ENCODE peak calls at places on chromosomes 7 and 10, in nine cellular contexts. U, B, J, F, G, P, R, M and C are unnamed samples.

GRCh38 chr10:16527452-16527851 is 5.8 kb upstream of the C1QL3 start:
- DNase-seq in P (no peak), B (no peak), J (no peak), R (no peak), U (no peak), F (no peak), G (no peak), M (no peak), C (no peak)

GRCh38 chr7:130365093-130365492 is 15.2 kb upstream of the CPA1 start:
- DNase-seq in F (no peak), U (no peak), M (no peak), R (no peak), B (no peak), J (no peak), G (no peak), P (no peak), C (no peak)

GRCh38 chr7:31192996-31193395 is 140.9 kb downstream of the ADCYAP1R1 start:
- DNase-seq in G (no peak), P (peak), M (peak), R (no peak), U (peak), F (peak), J (peak), B (no peak), C (peak)

GRCh38 chr7:156640257-156640948 is at the start of gene RNF32:
- DNase-seq in U (peak), M (peak), P (peak), B (peak), R (peak), J (peak), F (peak), G (peak), C (peak)

GRCh38 chr7:23467731-23468720 is 2.3 kb downstream of the IGF2BP3 start:
- DNase-seq in G (peak), F (peak), M (no peak), U (peak), B (no peak), R (no peak), P (no peak), J (peak), C (peak)

GRCh38 chr7:77561354-77561753 is 24.3 kb downstream of the PTPN12 start:
- DNase-seq in U (no peak), F (no peak), G (no peak), B (no peak), P (no peak), M (no peak), R (no peak), J (no peak), C (peak)

GRCh38 chr7:18693401-18693800 is 197.9 kb downstream of the HDAC9 start:
- DNase-seq in G (no peak), B (peak), P (no peak), R (peak), M (no peak), F (peak), J (peak), U (peak), C (no peak)

GRCh38 chr10:50972591-50972990 is 87.2 kb upstream of the A1CF start:
- DNase-seq in R (no peak), F (no peak), M (no peak), P (no peak), U (no peak), J (peak), G (no peak), B (no peak), C (no peak)

GRCh38 chr7:129343099-129343700 is 91.0 kb upstream of the STRIP2 start:
- DNase-seq in M (no peak), F (peak), J (peak), R (no peak), G (peak), B (no peak), P (peak), U (peak), C (peak)

GRCh38 chr7:16492513-16493062 is 27.1 kb upstream of the SOSTDC1 start:
- DNase-seq in P (no peak), R (no peak), B (no peak), G (no peak), U (peak), J (peak), M (no peak), F (no peak), C (no peak)

GRCh38 chr7:107471292-107472070 is 1.6 kb downstream of the GPR22 start:
- DNase-seq in U (no peak), G (no peak), R (no peak), F (no peak), B (no peak), P (no peak), M (no peak), J (no peak), C (no peak)

GRCh38 chr10:21727452-21728168 is 193.6 kb downstream of the MLLT10 start:
- DNase-seq in U (no peak), J (peak), G (no peak), F (peak), R (no peak), M (no peak), P (no peak), B (no peak), C (no peak)

GRCh38 chr7:145539910-145540309 is 576.7 kb upstream of the CNTNAP2 start:
- DNase-seq in G (no peak), B (no peak), J (no peak), R (no peak), F (no peak), M (no peak), P (no peak), U (no peak), C (no peak)

GRCh38 chr7:45973725-45974532 is 52.9 kb upstream of the IGFBP3 start:
- DNase-seq in B (no peak), R (no peak), G (no peak), P (no peak), U (peak), M (no peak), F (no peak), J (no peak), C (peak)

DNA sequence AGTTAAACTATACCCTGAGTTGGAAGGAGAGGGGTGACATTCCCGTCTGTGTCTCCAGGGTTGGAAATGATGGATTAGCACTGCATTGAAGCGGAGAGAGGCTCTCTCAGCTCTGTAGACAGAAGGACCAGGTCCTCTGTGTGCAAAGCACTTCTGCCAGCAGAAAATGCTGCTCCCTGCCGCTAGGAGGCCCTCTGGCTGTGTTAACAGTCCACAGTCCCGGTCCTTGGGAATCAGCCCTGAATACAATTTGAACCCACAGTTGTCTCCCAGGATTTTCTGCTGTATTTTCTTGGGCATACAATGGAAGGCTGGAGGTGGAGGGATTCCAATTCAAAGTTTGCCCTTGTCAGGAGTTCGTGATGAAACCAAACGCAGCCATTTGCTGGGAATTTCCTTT is 205.1 kb downstream of the GLRX3 start:
- DNase-seq in J (peak), U (no peak), F (no peak), R (no peak), G (peak), P (no peak), B (no peak), M (no peak), C (no peak)
- TF ChIP-seq CTCF in J (peak), U (no peak), F (no peak), R (no peak), G (peak), P (no peak), B (no peak), M (peak), C (no peak)

GRCh38 chr10:14173706-14174594 is 156.8 kb downstream of the FRMD4A start:
- DNase-seq in R (no peak), G (no peak), U (peak), J (peak), F (no peak), P (no peak), B (no peak), M (no peak), C (no peak)
- TF ChIP-seq CTCF in R (no peak), G (no peak), U (no peak), J (no peak), F (no peak), P (no peak), B (no peak), M (no peak), C (no peak)

GRCh38 chr10:32954545-32955298 is 3.3 kb downstream of the ITGB1 start:
- DNase-seq in B (no peak), R (no peak), J (no peak), G (no peak), P (no peak), M (no peak), F (no peak), U (no peak), C (no peak)

GRCh38 chr10:32955299-32955772 is 2.7 kb downstream of the ITGB1 start:
- DNase-seq in J (no peak), B (no peak), G (no peak), P (no peak), F (no peak), U (no peak), R (no peak), M (no peak), C (no peak)

GRCh38 chr10:32952541-32953276 is 5.3 kb downstream of the ITGB1 start:
- DNase-seq in G (no peak), F (no peak), R (no peak), B (no peak), M (no peak), P (no peak), U (no peak), J (no peak), C (no peak)

GRCh38 chr10:32953277-32953927 is 4.6 kb downstream of the ITGB1 start:
- DNase-seq in M (no peak), G (no peak), J (no peak), R (no peak), B (no peak), P (no peak), F (no peak), U (no peak), C (no peak)

DNA sequence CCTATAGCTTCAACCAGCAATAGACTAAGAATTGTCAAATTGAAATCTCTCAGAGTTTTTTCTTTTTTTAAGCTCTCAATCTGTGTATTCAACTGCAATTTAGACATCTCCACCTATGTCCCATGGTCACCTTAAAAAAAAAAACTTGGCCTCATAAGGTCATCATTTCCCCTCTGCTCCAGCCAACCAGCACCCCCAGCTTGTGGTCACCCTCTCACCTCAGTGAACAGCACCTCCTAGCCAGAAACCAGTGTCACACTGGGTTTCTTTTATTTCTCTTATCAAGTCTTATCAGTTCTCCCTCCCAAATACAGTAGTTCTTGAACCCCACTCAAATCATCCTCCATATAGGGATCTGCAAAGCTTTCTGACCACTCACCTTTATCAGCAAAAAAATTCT is 4.0 kb downstream of the ITGB1 start:
- DNase-seq in M (no peak), J (no peak), U (no peak), P (no peak), F (no peak), R (no peak), G (no peak), B (no peak), C (peak)
- TF ChIP-seq CTCF in M (no peak), J (no peak), U (no peak), P (peak), F (no peak), R (no peak), G (peak), B (no peak), C (peak)

DNA sequence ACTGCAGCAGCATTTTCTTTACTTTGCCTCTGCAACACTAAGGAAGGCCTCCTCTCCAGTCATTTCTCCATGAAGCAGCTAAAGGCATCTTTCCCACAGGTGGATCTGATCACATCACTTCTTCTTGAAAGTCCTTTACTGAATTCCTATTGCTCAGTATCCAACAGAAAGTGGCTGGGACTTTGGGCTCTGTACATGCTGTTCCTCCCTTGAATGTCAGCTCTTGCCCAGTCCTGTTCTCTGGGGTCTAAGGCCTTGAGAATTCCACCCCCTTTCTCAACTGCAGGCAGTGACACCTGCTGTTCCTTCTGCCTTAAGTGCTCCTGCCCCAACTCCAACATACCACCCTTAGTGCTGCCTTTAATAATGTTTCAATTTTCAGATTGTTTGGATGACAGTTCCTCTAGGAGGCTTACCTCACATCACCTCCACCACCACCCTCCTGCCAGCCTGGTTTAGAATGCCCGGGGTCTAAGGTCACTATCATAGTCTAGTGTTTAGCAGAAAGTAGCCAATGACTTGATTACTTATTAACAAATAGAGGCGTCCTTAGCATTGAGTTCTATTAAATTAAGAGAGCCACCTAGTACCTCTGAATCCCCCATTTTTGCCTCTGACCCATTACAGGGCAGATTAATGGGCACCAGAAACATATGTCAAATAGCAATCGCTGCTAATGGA is 11.5 kb downstream of the INHBA start:
- DNase-seq in P (no peak), M (peak), R (no peak), J (no peak), U (peak), B (no peak), F (no peak), G (no peak), C (no peak)
- TF ChIP-seq CTCF in P (no peak), M (no peak), R (no peak), J (no peak), U (no peak), B (no peak), F (no peak), G (no peak), C (no peak)

DNA sequence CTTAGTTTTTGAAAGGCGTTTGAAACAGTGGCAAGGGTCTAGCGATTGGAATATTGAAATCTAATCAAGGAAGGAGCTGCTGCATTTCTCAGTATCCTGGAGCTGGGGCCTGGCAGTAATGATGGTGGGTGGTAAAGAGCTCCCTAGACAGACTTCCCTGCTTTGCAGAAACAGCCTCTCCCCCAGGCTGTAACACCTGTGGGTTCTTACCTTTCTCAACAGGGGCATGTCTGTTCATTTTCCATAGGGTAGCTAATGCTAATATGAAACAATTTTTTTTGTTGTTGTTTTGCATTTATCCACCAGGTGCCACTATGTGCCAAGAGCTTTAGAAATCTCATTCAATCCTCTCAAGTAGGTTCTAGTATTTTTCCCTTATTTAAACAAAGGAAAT is 345.5 kb downstream of the REEP3 start:
- DNase-seq in M (no peak), U (no peak), G (peak), J (peak), B (no peak), F (no peak), P (no peak), R (no peak), C (no peak)
- TF ChIP-seq CTCF in M (no peak), U (peak), G (peak), J (peak), B (no peak), F (no peak), P (peak), R (no peak), C (no peak)

GRCh38 chr10:85612833-85613232 is 753.8 kb downstream of the GRID1 start:
- DNase-seq in R (no peak), P (no peak), U (no peak), F (no peak), J (no peak), G (peak), B (no peak), M (no peak), C (no peak)
- TF ChIP-seq CTCF in R (no peak), P (no peak), U (no peak), F (no peak), J (peak), G (peak), B (no peak), M (no peak), C (no peak)